ENCODE peak calls at places on chromosome 15, in eight cellular contexts. One of them, this sample, is unnamed. For H3K27me3 and H3K4me1, the result is how much of the 10 kb centered on the place peaks cover.

GRCh38 chr15:61155741-61156700 is 73.1 kb downstream of the RORA start:
- DNase-seq in Peyer's patch: peak
- DNase-seq in pancreas: no peak
- DNase-seq in aorta: no peak
- DNase-seq in stomach: no peak
- DNase-seq in CD8-positive, alpha-beta memory T cell: no peak
- DNase-seq in right cardiac atrium: peak
- DNase-seq in adrenal gland: no peak
- DNase-seq in this sample: peak

GRCh38 chr15:64341961-64342360 is 14.0 kb downstream of the CSNK1G1 start:
- DNase-seq in Peyer's patch: no peak
- DNase-seq in pancreas: no peak
- DNase-seq in aorta: no peak
- DNase-seq in stomach: no peak
- DNase-seq in CD8-positive, alpha-beta memory T cell: no peak
- DNase-seq in right cardiac atrium: no peak
- DNase-seq in adrenal gland: no peak
- DNase-seq in this sample: peak

GRCh38 chr15:41870689-41871081 is 23.2 kb downstream of the SPTBN5 start:
- DNase-seq in Peyer's patch: no peak
- DNase-seq in pancreas: no peak
- DNase-seq in aorta: no peak
- DNase-seq in stomach: no peak
- DNase-seq in CD8-positive, alpha-beta memory T cell: peak
- DNase-seq in right cardiac atrium: no peak
- DNase-seq in adrenal gland: peak
- DNase-seq in this sample: no peak

GRCh38 chr15:40452296-40453090 is 11.7 kb downstream of the BAHD1 start:
- DNase-seq in Peyer's patch: no peak
- DNase-seq in pancreas: no peak
- DNase-seq in aorta: no peak
- DNase-seq in stomach: no peak
- DNase-seq in CD8-positive, alpha-beta memory T cell: no peak
- DNase-seq in right cardiac atrium: no peak
- DNase-seq in adrenal gland: no peak
- DNase-seq in this sample: no peak

GRCh38 chr15:57541805-57542504 is 49.7 kb upstream of the MYZAP start:
- DNase-seq in Peyer's patch: peak
- DNase-seq in pancreas: peak
- DNase-seq in aorta: peak
- DNase-seq in stomach: peak
- DNase-seq in CD8-positive, alpha-beta memory T cell: no peak
- DNase-seq in right cardiac atrium: peak
- DNase-seq in adrenal gland: peak
- DNase-seq in this sample: peak

GRCh38 chr15:75861750-75862402 is 18.6 kb downstream of the UBE2Q2 start:
- DNase-seq in Peyer's patch: no peak
- DNase-seq in pancreas: no peak
- DNase-seq in aorta: no peak
- DNase-seq in stomach: no peak
- DNase-seq in CD8-positive, alpha-beta memory T cell: no peak
- DNase-seq in right cardiac atrium: no peak
- DNase-seq in adrenal gland: no peak
- DNase-seq in this sample: no peak

GRCh38 chr15:75346796-75347221 is at the start of gene NEIL1:
- DNase-seq in Peyer's patch: no peak
- DNase-seq in pancreas: no peak
- DNase-seq in aorta: no peak
- DNase-seq in stomach: peak
- DNase-seq in CD8-positive, alpha-beta memory T cell: no peak
- DNase-seq in right cardiac atrium: no peak
- DNase-seq in adrenal gland: no peak
- DNase-seq in this sample: peak

GRCh38 chr15:85579957-85580694 is 199.7 kb downstream of the AKAP13 start:
- DNase-seq in Peyer's patch: peak
- DNase-seq in pancreas: peak
- DNase-seq in aorta: peak
- DNase-seq in stomach: peak
- DNase-seq in CD8-positive, alpha-beta memory T cell: no peak
- DNase-seq in right cardiac atrium: peak
- DNase-seq in adrenal gland: peak
- DNase-seq in this sample: no peak

GRCh38 chr15:58330836-58331561 is 100.8 kb upstream of the LIPC start:
- DNase-seq in Peyer's patch: no peak
- DNase-seq in pancreas: no peak
- DNase-seq in aorta: no peak
- DNase-seq in stomach: no peak
- DNase-seq in CD8-positive, alpha-beta memory T cell: no peak
- DNase-seq in right cardiac atrium: no peak
- DNase-seq in adrenal gland: no peak
- DNase-seq in this sample: no peak

GRCh38 chr15:67097893-67098740 is 32.7 kb downstream of the SMAD3 start:
- DNase-seq in Peyer's patch: peak
- DNase-seq in pancreas: no peak
- DNase-seq in aorta: peak
- DNase-seq in stomach: peak
- DNase-seq in CD8-positive, alpha-beta memory T cell: no peak
- DNase-seq in right cardiac atrium: peak
- DNase-seq in adrenal gland: no peak
- DNase-seq in this sample: no peak

DNA sequence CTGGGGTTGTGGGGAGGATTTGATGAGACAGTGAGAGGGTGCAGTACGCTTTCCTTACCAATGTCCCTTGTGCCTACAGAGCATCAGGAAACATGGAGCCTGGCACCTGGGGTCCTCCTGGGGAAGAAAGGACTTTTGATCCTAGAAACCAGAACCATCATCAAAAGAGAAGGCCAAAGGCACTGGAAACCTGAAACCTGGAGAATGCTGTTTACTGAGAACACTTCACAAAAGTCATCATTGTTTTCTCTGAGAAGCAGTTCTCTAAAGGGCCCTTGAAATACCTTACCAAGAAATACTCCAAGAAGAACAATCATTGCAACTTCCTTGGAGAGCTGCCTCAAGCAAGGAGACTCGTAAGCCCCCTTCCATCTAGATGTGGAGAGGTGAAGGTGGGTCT is 66.0 kb downstream of the TLE3 start:
- DNase-seq in Peyer's patch: no peak
- DNase-seq in pancreas: no peak
- DNase-seq in aorta: no peak
- DNase-seq in stomach: no peak
- DNase-seq in CD8-positive, alpha-beta memory T cell: no peak
- DNase-seq in right cardiac atrium: peak
- DNase-seq in adrenal gland: no peak
- DNase-seq in this sample: no peak
- H3K27me3 ChIP-seq in Peyer's patch: under half
- H3K27me3 ChIP-seq in pancreas: under half
- H3K27me3 ChIP-seq in aorta: under half
- H3K27me3 ChIP-seq in stomach: under half
- H3K27me3 ChIP-seq in CD8-positive, alpha-beta memory T cell: under half
- H3K27me3 ChIP-seq in right cardiac atrium: under half
- H3K27me3 ChIP-seq in adrenal gland: under half
- H3K27me3 ChIP-seq in this sample: under half

DNA sequence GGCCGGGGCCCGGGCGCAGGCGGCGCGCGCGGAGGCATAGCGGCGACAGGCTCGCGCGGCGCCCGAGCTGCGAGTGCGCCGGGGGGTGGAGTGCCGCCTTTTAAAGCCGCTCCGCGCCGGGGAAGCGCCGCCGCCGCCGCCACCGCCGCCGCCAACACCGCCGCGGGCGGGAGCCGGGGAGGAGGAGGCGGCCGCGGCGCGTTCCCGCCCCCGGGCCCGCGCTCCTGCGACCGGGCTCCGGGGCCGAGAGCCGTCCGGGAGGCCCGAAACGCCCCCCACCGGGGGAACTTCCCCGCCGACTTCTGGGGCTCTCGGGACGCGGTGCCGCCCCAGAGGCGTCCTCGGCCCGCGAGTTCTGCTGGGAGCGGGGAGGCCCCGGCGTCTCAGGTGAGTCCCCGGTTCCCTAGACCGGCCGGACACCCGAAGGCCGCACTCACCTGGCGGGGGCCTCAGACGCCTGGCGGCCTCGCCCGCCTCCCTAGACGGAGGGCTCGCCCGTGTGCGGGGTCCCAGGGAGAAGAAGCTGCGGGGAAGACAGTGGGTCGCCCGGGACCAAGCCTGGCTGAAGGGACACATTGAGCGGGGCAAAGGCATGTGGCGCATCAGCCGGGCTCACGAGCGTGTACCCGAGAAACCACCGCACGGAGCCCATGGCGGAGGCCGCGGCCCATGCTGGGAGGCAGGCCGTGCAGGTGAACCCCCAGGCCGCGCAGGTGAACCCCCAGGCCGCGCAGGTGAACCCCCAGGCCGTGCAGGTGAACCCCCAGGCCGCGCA is at the start of gene PCSK6:
- DNase-seq in Peyer's patch: no peak
- DNase-seq in pancreas: peak
- DNase-seq in aorta: no peak
- DNase-seq in stomach: peak
- DNase-seq in CD8-positive, alpha-beta memory T cell: no peak
- DNase-seq in right cardiac atrium: peak
- DNase-seq in adrenal gland: no peak
- DNase-seq in this sample: peak
- H3K4me3 ChIP-seq in Peyer's patch: peak
- H3K4me3 ChIP-seq in pancreas: peak
- H3K4me3 ChIP-seq in aorta: peak
- H3K4me3 ChIP-seq in stomach: peak
- H3K4me3 ChIP-seq in CD8-positive, alpha-beta memory T cell: no peak
- H3K4me3 ChIP-seq in right cardiac atrium: peak
- H3K4me3 ChIP-seq in adrenal gland: no peak
- H3K4me3 ChIP-seq in this sample: peak

GRCh38 chr15:52651868-52652267 is 27.3 kb downstream of the ATOSA start:
- DNase-seq in Peyer's patch: peak
- DNase-seq in pancreas: no peak
- DNase-seq in aorta: peak
- DNase-seq in stomach: peak
- DNase-seq in CD8-positive, alpha-beta memory T cell: peak
- DNase-seq in right cardiac atrium: peak
- DNase-seq in adrenal gland: peak
- DNase-seq in this sample: peak

GRCh38 chr15:52652286-52652685 is 26.9 kb downstream of the ATOSA start:
- DNase-seq in Peyer's patch: no peak
- DNase-seq in pancreas: no peak
- DNase-seq in aorta: no peak
- DNase-seq in stomach: no peak
- DNase-seq in CD8-positive, alpha-beta memory T cell: no peak
- DNase-seq in right cardiac atrium: no peak
- DNase-seq in adrenal gland: no peak
- DNase-seq in this sample: no peak

GRCh38 chr15:52653451-52653964 is 25.7 kb downstream of the ATOSA start:
- DNase-seq in Peyer's patch: no peak
- DNase-seq in pancreas: no peak
- DNase-seq in aorta: no peak
- DNase-seq in stomach: no peak
- DNase-seq in CD8-positive, alpha-beta memory T cell: no peak
- DNase-seq in right cardiac atrium: no peak
- DNase-seq in adrenal gland: no peak
- DNase-seq in this sample: peak

GRCh38 chr15:52651114-52651513 is 28.1 kb downstream of the ATOSA start:
- DNase-seq in Peyer's patch: no peak
- DNase-seq in pancreas: no peak
- DNase-seq in aorta: no peak
- DNase-seq in stomach: no peak
- DNase-seq in CD8-positive, alpha-beta memory T cell: no peak
- DNase-seq in right cardiac atrium: no peak
- DNase-seq in adrenal gland: no peak
- DNase-seq in this sample: no peak

DNA sequence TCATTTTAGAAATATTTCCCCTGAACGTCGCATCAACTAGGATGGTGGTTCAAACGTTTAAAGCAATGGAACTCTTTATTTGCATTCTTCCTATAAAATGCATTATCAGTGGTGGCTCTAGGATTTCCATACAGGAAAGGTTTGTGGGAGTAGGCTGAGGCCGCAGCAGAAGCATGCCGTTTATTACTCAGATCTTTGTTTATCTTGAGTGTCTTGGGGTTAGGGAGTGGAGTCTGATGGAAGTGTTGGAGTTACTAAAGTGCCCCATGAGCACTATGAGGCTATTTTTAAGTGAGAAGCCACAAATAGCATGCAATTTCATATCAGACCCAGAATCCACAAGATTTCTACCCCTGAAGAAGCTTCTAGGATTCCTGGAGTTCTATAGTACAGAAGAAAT is 26.2 kb downstream of the ATOSA start:
- DNase-seq in Peyer's patch: no peak
- DNase-seq in pancreas: no peak
- DNase-seq in aorta: no peak
- DNase-seq in stomach: no peak
- DNase-seq in CD8-positive, alpha-beta memory T cell: no peak
- DNase-seq in right cardiac atrium: no peak
- DNase-seq in adrenal gland: no peak
- DNase-seq in this sample: no peak
- H3K4me1 ChIP-seq in Peyer's patch: under half
- H3K4me1 ChIP-seq in pancreas: under half
- H3K4me1 ChIP-seq in aorta: under half
- H3K4me1 ChIP-seq in stomach: half or more
- H3K4me1 ChIP-seq in CD8-positive, alpha-beta memory T cell: under half
- H3K4me1 ChIP-seq in right cardiac atrium: under half
- H3K4me1 ChIP-seq in adrenal gland: half or more
- H3K4me1 ChIP-seq in this sample: under half

GRCh38 chr15:70420421-70421196 is 322.9 kb upstream of the TLE3 start:
- DNase-seq in Peyer's patch: no peak
- DNase-seq in pancreas: no peak
- DNase-seq in aorta: no peak
- DNase-seq in stomach: no peak
- DNase-seq in CD8-positive, alpha-beta memory T cell: no peak
- DNase-seq in right cardiac atrium: no peak
- DNase-seq in adrenal gland: no peak
- DNase-seq in this sample: peak

GRCh38 chr15:70419046-70419445 is 321.3 kb upstream of the TLE3 start:
- DNase-seq in Peyer's patch: no peak
- DNase-seq in pancreas: no peak
- DNase-seq in aorta: no peak
- DNase-seq in stomach: no peak
- DNase-seq in CD8-positive, alpha-beta memory T cell: no peak
- DNase-seq in right cardiac atrium: no peak
- DNase-seq in adrenal gland: no peak
- DNase-seq in this sample: no peak

GRCh38 chr15:70415330-70415884 is 317.7 kb upstream of the TLE3 start:
- DNase-seq in Peyer's patch: peak
- DNase-seq in pancreas: no peak
- DNase-seq in aorta: no peak
- DNase-seq in stomach: no peak
- DNase-seq in CD8-positive, alpha-beta memory T cell: no peak
- DNase-seq in right cardiac atrium: no peak
- DNase-seq in adrenal gland: no peak
- DNase-seq in this sample: no peak

GRCh38 chr15:70417536-70417935 is 319.8 kb upstream of the TLE3 start:
- DNase-seq in Peyer's patch: no peak
- DNase-seq in pancreas: no peak
- DNase-seq in aorta: no peak
- DNase-seq in stomach: no peak
- DNase-seq in CD8-positive, alpha-beta memory T cell: no peak
- DNase-seq in right cardiac atrium: no peak
- DNase-seq in adrenal gland: no peak
- DNase-seq in this sample: no peak

DNA sequence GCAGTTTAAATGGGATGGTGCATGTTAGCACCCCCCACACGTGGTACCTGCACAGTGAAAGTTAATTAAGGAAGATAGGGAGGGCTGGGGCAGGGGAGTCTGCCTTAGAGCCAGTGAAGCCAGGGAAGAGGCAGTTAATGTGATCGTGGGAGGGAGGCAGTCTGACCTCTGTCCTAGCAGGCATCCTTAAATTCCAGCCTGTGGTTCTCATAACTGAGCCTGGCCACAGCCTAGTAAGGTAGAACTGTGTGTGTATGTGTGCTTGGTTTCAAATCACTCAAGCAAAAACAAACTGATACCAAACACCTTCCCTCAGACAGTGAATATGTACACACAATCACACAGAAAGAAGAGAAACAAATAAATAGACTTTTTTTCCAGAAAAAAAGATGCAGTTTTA is 319.1 kb upstream of the TLE3 start:
- DNase-seq in Peyer's patch: no peak
- DNase-seq in pancreas: no peak
- DNase-seq in aorta: no peak
- DNase-seq in stomach: no peak
- DNase-seq in CD8-positive, alpha-beta memory T cell: no peak
- DNase-seq in right cardiac atrium: no peak
- DNase-seq in adrenal gland: no peak
- DNase-seq in this sample: no peak
- H3K27me3 ChIP-seq in Peyer's patch: under half
- H3K27me3 ChIP-seq in pancreas: under half
- H3K27me3 ChIP-seq in aorta: under half
- H3K27me3 ChIP-seq in stomach: under half
- H3K27me3 ChIP-seq in CD8-positive, alpha-beta memory T cell: under half
- H3K27me3 ChIP-seq in right cardiac atrium: under half
- H3K27me3 ChIP-seq in adrenal gland: under half
- H3K27me3 ChIP-seq in this sample: under half

This sample was measured in GM23338.